ENCODE peak calls at places on chromosomes 1 and 21, in seven cellular contexts. One of them, this sample, is unnamed.

GRCh38 chr21:45992311-45993209 is 11.0 kb downstream of the COL6A1 start:
- DNase-seq in H4: no peak
- DNase-seq in GOT3: no peak
- DNase-seq in Caco-2: peak
- DNase-seq in activated CD4-positive, alpha-beta T cell treated with anti-CD3 and anti-CD28 coated beads, Interleukin-2, amount 50 U/mL, for 1 hour: no peak
- DNase-seq in NCI-H1105: no peak
- DNase-seq in astrocyte of the spinal cord: no peak
- DNase-seq in this sample: peak

GRCh38 chr21:35208810-35209517 is 159.9 kb upstream of the RUNX1 start:
- DNase-seq in H4: no peak
- DNase-seq in GOT3: no peak
- DNase-seq in activated CD4-positive, alpha-beta T cell treated with anti-CD3 and anti-CD28 coated beads, Interleukin-2, amount 50 U/mL, for 1 hour: no peak
- DNase-seq in astrocyte of the spinal cord: peak
- DNase-seq in Caco-2: no peak
- DNase-seq in NCI-H1105: no peak
- DNase-seq in this sample: no peak

GRCh38 chr1:179816196-179816960 is 61.2 kb downstream of the TOR1AIP2 start:
- DNase-seq in astrocyte of the spinal cord: peak
- DNase-seq in H4: no peak
- DNase-seq in Caco-2: no peak
- DNase-seq in NCI-H1105: no peak
- DNase-seq in activated CD4-positive, alpha-beta T cell treated with anti-CD3 and anti-CD28 coated beads, Interleukin-2, amount 50 U/mL, for 1 hour: no peak
- DNase-seq in GOT3: no peak
- DNase-seq in this sample: no peak

GRCh38 chr1:107394301-107394700 is 253.5 kb downstream of the NTNG1 start:
- DNase-seq in NCI-H1105: no peak
- DNase-seq in GOT3: no peak
- DNase-seq in activated CD4-positive, alpha-beta T cell treated with anti-CD3 and anti-CD28 coated beads, Interleukin-2, amount 50 U/mL, for 1 hour: no peak
- DNase-seq in Caco-2: no peak
- DNase-seq in astrocyte of the spinal cord: no peak
- DNase-seq in H4: no peak
- DNase-seq in this sample: no peak

GRCh38 chr1:78683079-78683478 is 33.4 kb downstream of the IFI44 start:
- DNase-seq in H4: no peak
- DNase-seq in activated CD4-positive, alpha-beta T cell treated with anti-CD3 and anti-CD28 coated beads, Interleukin-2, amount 50 U/mL, for 1 hour: no peak
- DNase-seq in NCI-H1105: no peak
- DNase-seq in astrocyte of the spinal cord: no peak
- DNase-seq in Caco-2: no peak
- DNase-seq in GOT3: no peak
- DNase-seq in this sample: no peak

GRCh38 chr1:228358764-228359612 is 47.6 kb downstream of the TRIM11 start:
- DNase-seq in activated CD4-positive, alpha-beta T cell treated with anti-CD3 and anti-CD28 coated beads, Interleukin-2, amount 50 U/mL, for 1 hour: no peak
- DNase-seq in astrocyte of the spinal cord: no peak
- DNase-seq in GOT3: no peak
- DNase-seq in Caco-2: no peak
- DNase-seq in NCI-H1105: no peak
- DNase-seq in H4: no peak
- DNase-seq in this sample: no peak

GRCh38 chr1:201011616-201012015 is 11.9 kb downstream of the KIF21B start:
- DNase-seq in H4: no peak
- DNase-seq in activated CD4-positive, alpha-beta T cell treated with anti-CD3 and anti-CD28 coated beads, Interleukin-2, amount 50 U/mL, for 1 hour: no peak
- DNase-seq in NCI-H1105: peak
- DNase-seq in GOT3: no peak
- DNase-seq in Caco-2: no peak
- DNase-seq in astrocyte of the spinal cord: no peak
- DNase-seq in this sample: no peak

GRCh38 chr1:221522440-221523050 is 219.3 kb downstream of the DUSP10 start:
- DNase-seq in activated CD4-positive, alpha-beta T cell treated with anti-CD3 and anti-CD28 coated beads, Interleukin-2, amount 50 U/mL, for 1 hour: no peak
- DNase-seq in astrocyte of the spinal cord: no peak
- DNase-seq in H4: no peak
- DNase-seq in Caco-2: no peak
- DNase-seq in NCI-H1105: no peak
- DNase-seq in GOT3: no peak
- DNase-seq in this sample: no peak

GRCh38 chr1:224377676-224378006 is 21.0 kb downstream of the CNIH4 start:
- DNase-seq in activated CD4-positive, alpha-beta T cell treated with anti-CD3 and anti-CD28 coated beads, Interleukin-2, amount 50 U/mL, for 1 hour: no peak
- DNase-seq in NCI-H1105: no peak
- DNase-seq in Caco-2: no peak
- DNase-seq in H4: peak
- DNase-seq in GOT3: no peak
- DNase-seq in astrocyte of the spinal cord: peak
- DNase-seq in this sample: no peak

This sample was measured in thoracic aorta.